ENCODE peak calls at places on chromosomes 5 and 9, in four cellular contexts. Y, W, A and R are unnamed samples.

GRCh38 chr9:113898151-113898550 is 22.0 kb downstream of the ZNF618 start:
- DNase-seq in W (no peak), A (no peak), Y (no peak), R (no peak)

GRCh38 chr5:102498271-102499034 is at the start of gene SLCO6A1:
- DNase-seq in A (no peak), Y (no peak), W (no peak), R (no peak)

GRCh38 chr9:129240581-129241211 is 62.6 kb upstream of the IER5L start:
- DNase-seq in W (no peak), Y (no peak), A (no peak), R (no peak)

GRCh38 chr9:101702257-101702656 is 36.2 kb downstream of the GRIN3A start:
- DNase-seq in W (no peak), A (no peak), Y (no peak), R (no peak)

GRCh38 chr9:134525841-134526797 is 115.5 kb upstream of the COL5A1 start:
- DNase-seq in Y (peak), A (no peak), W (no peak), R (no peak)

GRCh38 chr5:4020386-4020785 is 424.8 kb downstream of the IRX1 start:
- DNase-seq in W (no peak), A (no peak), Y (peak), R (no peak)

GRCh38 chr9:37840560-37841194 is 40.1 kb downstream of the DCAF10 start:
- DNase-seq in W (peak), Y (peak), A (no peak), R (peak)

GRCh38 chr9:34381323-34381722 is 4.6 kb upstream of the MYORG start:
- DNase-seq in W (no peak), A (no peak), Y (no peak), R (no peak)

GRCh38 chr9:120344230-120344629 is 235.7 kb downstream of the CDK5RAP2 start:
- DNase-seq in W (peak), A (no peak), Y (peak), R (no peak)